ENCODE peak calls at places on chromosomes 5 and 9, in five cellular contexts. N is heart right ventricle; M is astrocyte; A is effector memory CD4-positive, alpha-beta T cell; K is PC-9. U is an unnamed sample. For H3K4me1, the result is how much of the 10 kb centered on the place peaks cover.

GRCh38 chr5:102307232-102307631 is 11.1 kb upstream of the SLCO4C1 start:
- DNase-seq in N (no peak), M (no peak), K (no peak), A (no peak), U (no peak)

GRCh38 chr9:129473523-129474244 is 147.2 kb downstream of the C9orf50 start:
- DNase-seq in A (no peak), N (peak), K (no peak), M (peak), U (no peak)

GRCh38 chr5:79235222-79235577 is 731 bp upstream of the JMY start:
- DNase-seq in K (peak), M (no peak), A (no peak), N (no peak), U (no peak)

GRCh38 chr5:132742626-132743025 is 4.6 kb upstream of the CCNI2 start:
- DNase-seq in A (no peak), M (no peak), K (no peak), N (no peak), U (no peak)

GRCh38 chr5:156186760-156187159 is 140.2 kb upstream of the SGCD start:
- DNase-seq in A (no peak), K (no peak), M (peak), N (no peak), U (no peak)

GRCh38 chr5:395921-396714 is 46.9 kb upstream of the EXOC3 start:
- DNase-seq in K (no peak), A (no peak), M (no peak), N (no peak), U (no peak)

GRCh38 chr5:33241826-33242225 is 198.9 kb upstream of the TARS1 start:
- DNase-seq in K (no peak), A (no peak), M (no peak), N (no peak), U (no peak)

GRCh38 chr5:59842999-59843398 is 50.5 kb downstream of the PDE4D start:
- DNase-seq in M (peak), N (no peak), K (no peak), A (no peak), U (no peak)

GRCh38 chr5:51657340-51658240 is 274.3 kb downstream of the ISL1 start:
- DNase-seq in M (no peak), K (no peak), A (no peak), N (no peak), U (no peak)

GRCh38 chr5:98927988-98928801 is 612 bp downstream of the CHD1 start:
- DNase-seq in N (peak), K (no peak), M (peak), A (no peak), U (peak)

GRCh38 chr5:59591162-59591561 is 302.4 kb downstream of the PDE4D start:
- DNase-seq in A (no peak), K (peak), N (no peak), M (no peak), U (no peak)

GRCh38 chr5:102893942-102894341 is 138.8 kb downstream of the PAM start:
- DNase-seq in M (no peak), N (no peak), K (no peak), A (no peak), U (no peak)

GRCh38 chr9:77953590-77953989 is 78.0 kb downstream of the GNAQ start:
- DNase-seq in K (no peak), M (no peak), N (no peak), A (no peak), U (no peak)

GRCh38 chr5:31452314-31452713 is 79.6 kb downstream of the DROSHA start:
- DNase-seq in N (no peak), K (no peak), M (no peak), A (no peak), U (no peak)

GRCh38 chr9:6195714-6196360 is 19.8 kb upstream of the IL33 start:
- DNase-seq in N (no peak), M (no peak), K (no peak), A (no peak), U (no peak)

GRCh38 chr9:126165755-126166154 is 160.9 kb upstream of the MVB12B start:
- DNase-seq in N (no peak), A (no peak), K (no peak), M (no peak), U (no peak)

GRCh38 chr5:12901696-12902095 is 997.5 kb upstream of the CTNND2 start:
- DNase-seq in N (no peak), M (no peak), K (peak), A (no peak), U (no peak)

GRCh38 chr5:110735545-110735944 is 3.3 kb upstream of the SLC25A46 start:
- DNase-seq in N (no peak), K (no peak), A (no peak), M (no peak), U (no peak)

GRCh38 chr5:83721878-83722779 is 1.5 kb upstream of the HAPLN1 start:
- DNase-seq in A (no peak), N (peak), K (no peak), M (peak), U (peak)

GRCh38 chr5:23367863-23368262 is 139.5 kb upstream of the PRDM9 start:
- DNase-seq in K (no peak), A (no peak), N (no peak), M (no peak), U (no peak)

GRCh38 chr9:100324594-100325200 is 28.0 kb downstream of the TEX10 start:
- DNase-seq in K (peak), M (peak), A (no peak), N (no peak), U (peak)

GRCh38 chr9:91395106-91395552 is 28.5 kb downstream of the NFIL3 start:
- DNase-seq in A (no peak), N (no peak), K (peak), M (no peak), U (no peak)

GRCh38 chr9:134345737-134346136 is 19.5 kb downstream of the RXRA start:
- DNase-seq in A (no peak), M (no peak), N (no peak), K (no peak), U (no peak)

GRCh38 chr5:71719092-71719964 is at the start of gene CARTPT:
- DNase-seq in A (no peak), M (peak), K (no peak), N (peak), U (peak)

GRCh38 chr5:395156-395920 is 47.6 kb upstream of the EXOC3 start:
- DNase-seq in K (peak), M (peak), N (no peak), A (no peak), U (no peak)

GRCh38 chr5:53515988-53516387 is 35.6 kb downstream of the FST start:
- DNase-seq in A (no peak), N (no peak), M (peak), K (no peak), U (no peak)

GRCh38 chr9:89366711-89367110 is 48.4 kb downstream of the SECISBP2 start:
- DNase-seq in N (no peak), A (no peak), M (no peak), K (no peak), U (no peak)

GRCh38 chr5:145294321-145294720 is 540.8 kb downstream of the PRELID2 start:
- DNase-seq in K (no peak), M (no peak), N (no peak), A (no peak), U (no peak)

GRCh38 chr5:156036640-156037039 is 290.3 kb upstream of the SGCD start:
- DNase-seq in K (no peak), A (no peak), N (peak), M (peak), U (no peak)

GRCh38 chr5:32339198-32339597 is 26.5 kb upstream of the MTMR12 start:
- DNase-seq in N (no peak), M (peak), K (no peak), A (no peak), U (peak)

GRCh38 chr9:121675969-121676822 is 24.8 kb downstream of the DAB2IP start:
- DNase-seq in A (no peak), K (no peak), M (no peak), N (no peak), U (no peak)

GRCh38 chr5:154757647-154758406 is 2.6 kb downstream of the LARP1 start:
- DNase-seq in M (peak), A (peak), K (peak), N (no peak), U (peak)

GRCh38 chr5:173498871-173499470 is 117.5 kb downstream of the BOD1 start:
- DNase-seq in M (peak), A (no peak), K (no peak), N (no peak), U (peak)

GRCh38 chr5:54520438-54520846 is 2.9 kb downstream of the SNX18 start:
- DNase-seq in M (peak), K (no peak), N (peak), A (no peak), U (no peak)
- H3K4me1 ChIP-seq in M (half or more), K (half or more), N (half or more), A (under half), U (under half)

GRCh38 chr5:179274321-179275315 is 70.6 kb downstream of the ADAMTS2 start:
- DNase-seq in K (no peak), M (no peak), N (no peak), A (no peak), U (no peak)

GRCh38 chr5:179271821-179272325 is 73.4 kb downstream of the ADAMTS2 start:
- DNase-seq in K (no peak), M (no peak), N (no peak), A (no peak), U (no peak)

GRCh38 chr5:179272326-179273073 is 72.8 kb downstream of the ADAMTS2 start:
- DNase-seq in K (no peak), M (no peak), A (no peak), N (no peak), U (peak)

GRCh38 chr5:179273074-179273435 is 72.2 kb downstream of the ADAMTS2 start:
- DNase-seq in M (no peak), N (no peak), K (no peak), A (no peak), U (no peak)

DNA sequence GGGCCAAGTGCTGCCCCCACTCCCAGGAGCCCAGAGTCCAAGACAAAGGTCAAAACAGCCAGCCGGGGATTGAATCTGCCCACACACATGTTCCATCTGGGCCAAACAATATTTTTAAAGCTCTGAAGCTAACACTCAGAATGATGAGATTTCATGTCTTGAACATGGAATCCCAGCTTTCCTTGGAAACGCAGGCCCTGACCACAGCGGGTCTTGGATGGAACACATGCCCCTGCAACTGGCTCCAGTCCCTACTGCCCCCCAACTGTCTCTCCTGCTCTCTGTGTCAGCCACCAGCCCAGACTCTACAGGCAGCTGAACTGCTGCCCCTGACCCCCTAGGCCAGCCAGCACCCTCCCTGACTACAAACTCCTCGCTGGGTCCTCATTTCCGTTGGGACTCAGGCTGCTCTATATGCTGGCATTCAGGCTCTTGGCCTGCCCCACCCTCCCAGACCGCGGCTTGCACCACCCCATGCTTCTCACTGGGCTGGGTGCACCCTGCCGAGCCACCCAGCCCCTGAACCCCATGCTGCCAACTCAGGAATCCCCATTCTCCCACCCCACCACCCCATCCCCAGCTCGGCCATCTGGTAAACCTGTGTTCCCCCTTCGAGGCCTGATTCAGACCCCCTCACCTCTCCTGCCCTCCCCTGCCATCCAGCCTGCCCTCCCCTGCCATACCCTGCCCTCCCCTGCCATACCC is 71.7 kb downstream of the ADAMTS2 start:
- DNase-seq in N (no peak), M (no peak), K (no peak), A (no peak), U (no peak)
- H3K4me1 ChIP-seq in N (under half), M (under half), K (under half), A (under half), U (under half)

DNA sequence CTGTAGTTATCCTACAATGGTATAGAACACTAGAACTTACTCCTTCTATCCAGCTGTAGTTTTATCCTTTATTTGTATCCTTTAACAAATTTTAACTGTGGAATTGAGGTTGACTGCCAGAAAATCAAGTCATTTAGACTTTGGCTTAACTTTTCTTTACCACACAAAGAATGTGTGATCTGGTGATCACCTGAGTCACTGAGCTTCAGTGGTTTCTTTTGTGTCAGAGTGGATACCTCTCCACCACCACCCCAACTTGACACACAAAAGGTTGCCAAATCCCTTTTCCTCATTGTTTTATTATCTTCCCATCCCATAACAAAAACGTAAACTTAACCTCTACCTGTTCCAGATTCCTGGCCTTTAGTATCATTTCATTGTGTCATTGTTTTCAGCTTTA is 5.5 kb downstream of the OTULIN start:
- DNase-seq in A (no peak), M (peak), K (no peak), N (no peak), U (no peak)
- H3K4me1 ChIP-seq in A (half or more), M (under half), K (under half), N (half or more), U (under half)

DNA sequence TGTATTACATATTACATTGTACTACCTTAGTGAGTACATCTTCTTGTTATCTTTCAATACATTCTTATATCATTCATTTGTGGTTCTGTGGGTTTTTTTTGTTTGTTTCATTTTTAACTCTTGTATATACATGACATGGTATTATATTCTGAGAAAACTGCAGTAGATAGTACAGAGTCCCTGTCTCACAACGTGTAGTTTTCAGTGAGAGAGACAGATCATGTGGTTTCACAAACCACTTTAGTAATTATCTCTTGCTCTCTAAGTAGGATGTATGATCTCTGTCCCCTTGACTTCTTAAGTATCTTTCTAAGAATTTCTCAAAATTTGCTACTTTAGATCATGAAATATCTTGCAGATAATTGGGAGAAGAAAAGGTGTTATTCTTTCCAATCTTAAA is 745.9 kb upstream of the CDH9 start:
- DNase-seq in A (no peak), N (no peak), M (no peak), K (no peak), U (no peak)
- H3K4me1 ChIP-seq in A (under half), N (under half), M (under half), K (under half), U (under half)

DNA sequence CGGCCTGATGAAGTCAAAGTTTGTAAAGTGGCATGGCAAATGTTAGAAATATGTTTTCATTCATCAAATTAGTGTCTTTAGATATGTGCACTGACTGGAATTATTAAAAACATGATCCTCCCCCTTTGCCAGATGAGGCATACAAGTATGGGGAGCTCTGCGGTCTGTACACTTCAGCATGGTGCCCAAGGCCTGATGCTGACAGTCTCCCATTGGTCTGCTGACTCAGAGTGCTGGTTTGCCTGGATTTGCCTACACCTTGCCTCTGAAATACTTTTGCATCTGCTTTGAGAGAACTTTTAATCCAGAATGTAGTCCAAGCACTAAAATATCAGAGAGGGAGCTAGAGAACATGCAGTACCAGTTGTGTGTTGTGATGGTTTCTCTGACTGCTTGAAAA is 354.3 kb upstream of the ACTBL2 start:
- DNase-seq in M (no peak), N (no peak), A (no peak), K (no peak), U (no peak)
- H3K4me1 ChIP-seq in M (under half), N (under half), A (under half), K (under half), U (under half)

DNA sequence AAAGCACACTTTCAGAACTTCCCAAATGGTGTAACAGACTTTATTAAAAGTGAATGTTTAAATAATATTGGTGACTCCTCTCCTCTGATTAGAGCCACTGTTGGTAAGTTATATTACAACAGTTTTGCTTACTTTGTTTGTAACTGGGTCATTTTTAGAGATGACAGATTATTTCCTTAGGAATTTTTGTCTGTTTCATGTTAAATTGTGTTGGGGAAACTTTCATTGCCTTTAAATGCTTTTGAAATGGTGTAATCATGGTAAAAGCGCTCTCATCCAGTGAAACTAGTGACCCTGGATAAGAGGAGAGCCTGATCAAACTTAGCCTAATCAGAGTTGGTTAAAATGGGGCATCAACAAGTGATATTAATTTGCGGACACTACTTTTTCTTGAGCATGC is 39.4 kb downstream of the TNPO1 start:
- DNase-seq in A (no peak), N (no peak), K (no peak), M (no peak), U (no peak)
- H3K4me1 ChIP-seq in A (under half), N (under half), K (under half), M (under half), U (under half)

DNA sequence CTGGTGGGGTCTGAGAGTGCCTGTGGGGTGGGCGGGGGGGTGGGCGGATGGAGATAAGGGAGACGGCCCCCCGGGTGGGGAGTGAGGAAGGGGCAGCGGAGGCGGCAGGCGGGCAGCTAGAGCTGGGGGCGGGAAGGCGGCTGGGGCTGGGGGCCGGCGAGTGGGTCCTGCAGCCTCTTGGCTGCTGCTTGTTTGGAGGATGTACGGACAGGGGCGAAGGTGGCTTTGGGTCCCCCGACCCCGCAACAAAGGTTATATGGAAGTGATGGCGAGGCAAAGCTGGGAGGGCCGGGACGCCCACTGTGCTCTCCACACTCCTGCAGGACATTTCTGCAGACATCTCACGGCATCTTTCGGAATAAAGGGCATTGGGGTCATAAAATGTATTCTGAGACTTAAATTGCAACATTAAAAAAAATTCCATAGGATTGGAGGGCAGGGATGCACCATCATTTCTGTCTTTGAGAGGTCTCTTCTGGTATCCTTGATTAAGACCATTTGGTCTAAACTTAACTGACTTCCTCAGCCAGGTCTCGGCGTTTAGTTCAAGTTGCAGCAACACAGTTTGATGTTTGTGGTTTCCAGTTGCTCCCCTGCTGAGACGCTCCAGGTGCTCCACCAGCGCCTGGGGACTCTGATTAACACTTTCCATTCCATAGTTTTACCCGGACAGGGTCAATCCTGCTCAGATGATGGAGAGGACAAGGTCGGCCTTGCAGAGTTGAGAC is 101.5 kb upstream of the SSBP2 start:
- DNase-seq in M (peak), A (no peak), K (peak), N (no peak), U (peak)
- H3K4me1 ChIP-seq in M (under half), A (under half), K (under half), N (under half), U (half or more)

GRCh38 chr5:179620293-179620692 is 3.2 kb downstream of the HNRNPH1 start:
- DNase-seq in K (no peak), M (no peak), A (no peak), N (no peak), U (no peak)

GRCh38 chr5:179620703-179621350 is 2.6 kb downstream of the HNRNPH1 start:
- DNase-seq in M (peak), N (no peak), A (no peak), K (peak), U (no peak)

GRCh38 chr5:179618923-179619554 is 4.4 kb downstream of the HNRNPH1 start:
- DNase-seq in A (no peak), N (no peak), M (no peak), K (no peak), U (no peak)

GRCh38 chr5:179621551-179621971 is 1.9 kb downstream of the HNRNPH1 start:
- DNase-seq in A (no peak), K (no peak), N (no peak), M (no peak), U (no peak)

DNA sequence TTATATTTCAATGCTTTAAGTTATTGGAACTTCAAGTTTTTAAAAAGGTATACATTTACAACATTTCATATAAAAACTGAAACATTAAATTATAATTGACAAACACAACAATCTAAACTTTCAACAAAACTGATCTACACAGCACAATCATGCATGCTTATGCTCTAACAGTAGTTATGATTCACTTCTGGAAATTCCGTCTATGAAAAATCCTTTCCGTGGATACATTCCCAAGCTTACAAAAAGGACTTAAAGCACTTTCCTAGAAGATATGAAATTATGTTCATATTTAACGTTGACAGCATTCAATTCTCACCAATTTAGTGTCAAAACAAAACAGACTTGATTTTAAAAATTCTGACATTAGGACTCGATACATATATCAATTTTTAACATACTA is 3.7 kb downstream of the HNRNPH1 start:
- DNase-seq in N (no peak), A (no peak), M (no peak), K (no peak), U (no peak)
- H3K4me1 ChIP-seq in N (half or more), A (under half), M (under half), K (under half), U (under half)

GRCh38 chr5:150653145-150653761 is 7.8 kb upstream of the MYOZ3 start:
- DNase-seq in A (no peak), K (no peak), M (peak), N (peak), U (no peak)
- H3K4me1 ChIP-seq in A (under half), K (under half), M (under half), N (half or more), U (under half)